ENCODE peak calls at places on chromosomes 6 and 20, in seven cellular contexts. M is sigmoid colon, U is pancreas, S is psoas muscle, F is cardiac muscle cell, A is right lobe of liver, G is body of pancreas. L is an unnamed sample. For H3K27me3, the result is how much of the 10 kb centered on the place peaks cover.

GRCh38 chr6:138194221-138194620 is 24.1 kb downstream of the PBOV1 start:
- DNase-seq in G (peak), S (no peak), A (no peak), M (no peak), F (no peak), U (peak), L (no peak)

GRCh38 chr6:157088841-157089240 is 234.5 kb downstream of the TMEM242 start:
- DNase-seq in M (no peak), G (no peak), S (no peak), F (no peak), U (no peak), A (no peak), L (no peak)

GRCh38 chr6:105364243-105364642 is 38.6 kb downstream of the PREP start:
- DNase-seq in A (no peak), G (no peak), S (no peak), M (no peak), U (no peak), F (no peak), L (peak)

GRCh38 chr6:116633685-116634084 is 17.4 kb downstream of the RSPH4A start:
- DNase-seq in U (no peak), S (no peak), G (peak), M (no peak), F (no peak), A (no peak), L (no peak)

GRCh38 chr6:142155895-142156757 is 9.1 kb downstream of the VTA1 start:
- DNase-seq in A (no peak), F (peak), M (no peak), U (no peak), S (no peak), G (no peak), L (no peak)

GRCh38 chr6:113697642-113698410 is 159.3 kb upstream of the MARCKS start:
- DNase-seq in U (no peak), M (no peak), S (no peak), F (no peak), A (no peak), G (no peak), L (no peak)

GRCh38 chr6:11243861-11244260 is 11.4 kb upstream of the NEDD9 start:
- DNase-seq in S (no peak), U (no peak), M (no peak), A (no peak), F (no peak), G (no peak), L (no peak)

GRCh38 chr6:160355001-160355400 is 6.8 kb downstream of the SLC22A3 start:
- DNase-seq in S (no peak), M (no peak), A (no peak), U (no peak), F (no peak), G (no peak), L (no peak)

GRCh38 chr6:166589334-166589731 is 2.9 kb upstream of the RAMACL start:
- DNase-seq in M (no peak), F (no peak), S (no peak), A (no peak), G (no peak), U (no peak), L (no peak)

GRCh38 chr6:31368461-31368860 is 11.5 kb upstream of the HLA-B start:
- DNase-seq in F (no peak), G (no peak), S (no peak), U (no peak), A (no peak), M (no peak), L (no peak)

GRCh38 chr6:157259443-157259842 is 63.9 kb downstream of the TMEM242 start:
- DNase-seq in A (no peak), F (no peak), M (peak), S (no peak), U (no peak), G (no peak), L (no peak)

GRCh38 chr6:127516676-127517273 is 2.4 kb downstream of the MTCL3 start:
- DNase-seq in U (no peak), M (no peak), G (peak), F (peak), A (no peak), S (no peak), L (no peak)

GRCh38 chr6:157652601-157653363 is 170.3 kb upstream of the SNX9 start:
- DNase-seq in F (no peak), U (peak), M (peak), S (no peak), A (no peak), G (peak), L (no peak)

GRCh38 chr20:62308102-62308822 is 5.5 kb downstream of the ADRM1 start:
- DNase-seq in A (no peak), S (no peak), U (no peak), M (no peak), F (no peak), G (no peak), L (peak)

GRCh38 chr6:15504581-15505350 is 158.1 kb downstream of the DTNBP1 start:
- DNase-seq in U (no peak), F (no peak), A (peak), S (peak), M (peak), G (peak), L (no peak)

GRCh38 chr6:53869964-53870363 is 75.2 kb downstream of the LRRC1 start:
- DNase-seq in G (no peak), F (no peak), M (no peak), U (no peak), S (no peak), A (no peak), L (no peak)

GRCh38 chr6:81105998-81106397 is 646.5 kb downstream of the TENT5A start:
- DNase-seq in S (no peak), G (no peak), M (no peak), F (no peak), A (no peak), U (no peak), L (no peak)

GRCh38 chr20:6746901-6747609 is 20.4 kb upstream of the BMP2 start:
- DNase-seq in A (no peak), G (no peak), F (no peak), U (no peak), M (no peak), S (no peak), L (no peak)

GRCh38 chr6:4413073-4413472 is 277.7 kb upstream of the ECI2 start:
- DNase-seq in F (no peak), U (no peak), A (no peak), S (no peak), G (no peak), M (no peak), L (no peak)

GRCh38 chr6:82017316-82017715 is 230.2 kb downstream of the IBTK start:
- DNase-seq in A (no peak), M (peak), F (peak), U (no peak), S (no peak), G (no peak), L (peak)

GRCh38 chr6:2885967-2886731 is 17.0 kb downstream of the SERPINB9 start:
- DNase-seq in G (no peak), F (no peak), A (no peak), S (no peak), U (no peak), M (no peak), L (no peak)

GRCh38 chr20:23587631-23588030 is 18.1 kb downstream of the CST9 start:
- DNase-seq in M (no peak), F (no peak), G (no peak), S (no peak), A (no peak), U (no peak), L (no peak)

GRCh38 chr6:137493218-137494038 is 766 bp downstream of the OLIG3 start:
- DNase-seq in M (no peak), G (peak), A (peak), U (peak), F (no peak), S (peak), L (no peak)

GRCh38 chr6:113719056-113719455 is 138.1 kb upstream of the MARCKS start:
- DNase-seq in F (no peak), G (no peak), U (no peak), M (no peak), A (no peak), S (no peak), L (no peak)

GRCh38 chr6:56534680-56535419 is 107.8 kb downstream of the DST start:
- DNase-seq in A (no peak), G (no peak), U (no peak), F (no peak), S (no peak), M (no peak), L (no peak)

GRCh38 chr6:116405663-116406329 is 35.0 kb downstream of the DSE start:
- DNase-seq in S (no peak), U (no peak), G (no peak), F (peak), A (no peak), M (no peak), L (no peak)

GRCh38 chr6:20033697-20034407 is 178.4 kb downstream of the MBOAT1 start:
- DNase-seq in A (no peak), M (no peak), U (no peak), S (no peak), F (no peak), G (no peak), L (no peak)

GRCh38 chr20:60058869-60059268 is 100.6 kb downstream of the CDH26 start:
- DNase-seq in A (no peak), M (peak), F (no peak), U (no peak), S (no peak), G (no peak), L (peak)

GRCh38 chr6:97978855-97979271 is 695.8 kb upstream of the MMS22L start:
- DNase-seq in U (no peak), M (no peak), G (no peak), F (no peak), S (no peak), A (no peak), L (peak)

GRCh38 chr20:23125625-23126191 is 39.6 kb upstream of the CD93 start:
- DNase-seq in F (no peak), A (peak), S (peak), M (peak), G (no peak), U (no peak), L (peak)

DNA sequence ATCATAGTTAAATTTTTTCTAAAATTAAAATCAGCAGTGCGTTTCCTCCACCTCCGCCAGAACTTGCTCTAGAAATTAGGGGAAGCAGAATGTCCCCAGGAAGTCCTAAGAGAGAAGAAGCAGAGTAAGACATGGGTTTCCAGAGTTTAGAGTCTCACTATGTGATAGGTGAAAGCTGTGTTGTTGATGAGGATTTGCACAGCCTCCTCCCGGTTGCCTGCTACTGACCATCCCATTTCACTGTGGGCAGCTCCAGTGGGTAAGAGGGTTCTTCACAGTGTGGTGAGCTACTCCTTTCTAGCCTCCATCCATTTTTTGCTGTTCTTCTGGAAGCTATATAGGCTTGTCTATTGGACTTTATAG is 13.3 kb downstream of the UST start:
- DNase-seq in U (no peak), M (no peak), A (no peak), G (no peak), S (no peak), F (no peak), L (no peak)
- H3K4me3 ChIP-seq in U (no peak), M (no peak), A (no peak), G (no peak), S (no peak), F (no peak), L (no peak)

DNA sequence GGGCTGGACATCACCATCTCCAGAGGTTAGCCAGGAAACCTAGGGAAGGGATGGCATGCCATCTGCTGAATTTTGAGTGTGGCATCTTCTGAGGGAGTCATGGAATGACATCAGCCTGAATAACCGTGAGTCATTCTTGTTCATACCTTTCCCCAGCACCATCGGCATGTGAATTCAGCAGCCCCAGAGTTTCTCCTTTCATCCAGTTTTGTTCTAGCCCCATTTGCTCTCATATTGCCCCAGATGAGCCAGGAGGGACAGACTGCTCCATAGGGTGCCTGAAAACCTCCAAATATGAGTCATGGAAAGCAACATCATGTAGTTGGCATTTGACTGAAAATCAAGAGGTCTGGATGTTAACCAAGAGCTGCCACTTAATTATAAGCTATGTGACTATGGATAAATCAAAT is 219.2 kb upstream of the SGK1 start:
- DNase-seq in M (no peak), U (no peak), F (no peak), A (no peak), S (no peak), G (no peak), L (peak)
- TF ChIP-seq CTCF in M (no peak), U (no peak), F (no peak), A (no peak), S (no peak), G (no peak), L (peak)

GRCh38 chr6:29976253-29976587 is 33.9 kb downstream of the HLA-A start:
- DNase-seq in U (no peak), G (no peak), A (no peak), M (no peak), S (no peak), F (no peak), L (no peak)
- H3K27me3 ChIP-seq in U (under half), G (under half), A (under half), M (under half), S (under half), F (under half), L (under half)

GRCh38 chr6:43627008-43627825 is 1.8 kb downstream of the GTPBP2 start:
- DNase-seq in S (peak), A (peak), M (peak), U (peak), F (peak), G (peak), L (peak)
- H3K4me3 ChIP-seq in S (peak), A (no peak), M (no peak), U (peak), F (no peak), G (no peak), L (peak)

DNA sequence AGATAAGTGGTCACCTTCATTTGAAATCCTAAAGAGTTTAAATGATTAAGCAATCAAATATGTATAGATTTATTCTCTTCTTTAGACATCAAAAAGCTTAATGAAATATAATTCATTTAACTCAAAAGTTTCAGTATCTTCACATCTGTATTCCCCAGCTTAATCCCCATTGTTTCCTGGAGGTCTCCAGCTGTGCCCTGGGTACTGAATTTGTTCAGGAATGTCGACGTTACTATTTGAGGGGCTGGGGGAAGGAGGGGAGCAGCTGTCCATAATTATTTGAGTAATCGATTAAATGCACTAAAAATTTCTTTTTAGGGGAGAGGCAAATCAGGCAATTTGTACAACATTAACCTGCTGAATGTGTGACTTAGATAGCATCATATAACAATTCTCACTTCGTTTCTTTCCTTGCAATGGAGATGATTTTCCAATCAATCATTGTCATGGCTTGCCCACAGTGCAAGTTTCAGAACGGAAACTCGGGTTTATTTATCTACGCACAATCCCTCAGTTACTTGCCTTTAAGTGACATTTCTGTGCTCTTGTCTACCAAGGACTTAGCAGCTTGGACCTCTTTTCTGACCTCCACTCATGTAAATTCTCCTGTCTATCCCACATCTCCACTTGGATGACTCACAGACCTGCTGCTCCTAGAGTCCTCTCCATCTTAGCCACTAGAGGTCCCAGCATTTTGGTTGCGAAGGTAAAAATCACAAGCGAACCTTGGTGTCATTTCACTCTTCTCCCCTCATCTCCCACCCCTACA is 3.9 kb downstream of the DOK5 start:
- DNase-seq in A (no peak), S (no peak), G (no peak), F (peak), U (no peak), M (no peak), L (no peak)
- TF ChIP-seq CTCF in A (peak), S (no peak), G (peak), F (peak), U (no peak), M (no peak), L (peak)

DNA sequence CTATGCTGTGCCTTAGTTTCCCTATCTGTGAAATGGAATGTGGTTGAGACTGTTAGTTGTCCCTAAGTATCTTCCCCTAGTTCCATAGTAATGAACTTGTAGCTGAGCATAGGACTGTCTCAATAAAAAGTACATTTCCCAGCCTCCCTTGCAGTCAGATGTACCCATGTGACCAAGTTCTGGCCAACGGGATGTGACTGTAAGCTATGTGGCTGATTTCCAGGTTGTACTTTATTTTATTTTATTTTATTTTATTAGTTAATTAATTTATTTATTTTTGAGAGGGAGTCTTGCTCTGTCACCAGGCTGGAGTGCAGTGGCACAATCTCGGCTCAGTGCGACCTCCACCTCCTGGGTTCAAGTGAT is 81.7 kb upstream of the PTPN1 start:
- DNase-seq in U (no peak), M (no peak), A (no peak), F (no peak), S (no peak), G (no peak), L (no peak)
- H3K27me3 ChIP-seq in U (under half), M (under half), A (under half), F (under half), S (under half), G (under half), L (under half)

GRCh38 chr20:3749689-3750639 is 17.5 kb downstream of the HSPA12B start:
- DNase-seq in A (no peak), F (peak), G (peak), U (peak), S (no peak), M (peak), L (no peak)
- H3K4me3 ChIP-seq in A (no peak), F (peak), G (no peak), U (peak), S (no peak), M (no peak), L (peak)

GRCh38 chr6:34583461-34583860 is 27.3 kb upstream of the SPDEF start:
- DNase-seq in F (no peak), M (no peak), A (no peak), G (no peak), U (no peak), S (no peak), L (no peak)
- TF ChIP-seq CTCF in F (peak), M (no peak), A (no peak), G (peak), U (no peak), S (no peak), L (no peak)

GRCh38 chr6:26358511-26358981 is 6.5 kb upstream of the BTN3A2 start:
- DNase-seq in U (no peak), S (no peak), F (no peak), A (no peak), M (no peak), G (no peak), L (no peak)

GRCh38 chr6:26352315-26352714 is 12.7 kb upstream of the BTN3A2 start:
- DNase-seq in S (no peak), A (no peak), F (no peak), G (no peak), U (no peak), M (no peak), L (no peak)

GRCh38 chr6:26351544-26351953 is 13.4 kb upstream of the BTN3A2 start:
- DNase-seq in S (no peak), F (no peak), M (no peak), A (no peak), U (no peak), G (no peak), L (peak)

GRCh38 chr6:26354162-26354561 is 10.8 kb upstream of the BTN3A2 start:
- DNase-seq in S (no peak), A (no peak), M (no peak), G (no peak), U (no peak), F (no peak), L (no peak)

DNA sequence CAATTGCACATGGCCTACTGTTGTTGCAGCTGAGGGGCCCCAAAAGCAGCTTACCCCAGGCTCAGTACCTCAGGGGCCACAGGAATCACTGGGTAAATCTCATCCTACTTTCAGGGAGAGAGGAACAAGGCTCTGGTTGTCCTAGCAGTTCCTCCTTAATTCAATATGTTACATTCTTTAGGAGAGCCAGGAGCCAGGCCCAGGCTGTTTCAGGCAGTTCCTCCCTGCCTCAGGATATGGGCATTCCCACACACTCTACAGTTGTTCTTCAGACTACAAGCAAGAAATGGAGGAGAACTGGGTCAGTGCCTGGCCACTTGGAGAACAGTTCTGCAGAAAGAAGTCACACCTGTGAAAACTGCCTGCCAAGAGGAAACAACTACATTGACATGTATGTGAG is 9.6 kb upstream of the BTN3A2 start:
- DNase-seq in G (no peak), M (no peak), A (no peak), S (no peak), F (no peak), U (no peak), L (no peak)
- H3K27me3 ChIP-seq in G (under half), M (under half), A (under half), S (under half), F (under half), U (under half), L (under half)

DNA sequence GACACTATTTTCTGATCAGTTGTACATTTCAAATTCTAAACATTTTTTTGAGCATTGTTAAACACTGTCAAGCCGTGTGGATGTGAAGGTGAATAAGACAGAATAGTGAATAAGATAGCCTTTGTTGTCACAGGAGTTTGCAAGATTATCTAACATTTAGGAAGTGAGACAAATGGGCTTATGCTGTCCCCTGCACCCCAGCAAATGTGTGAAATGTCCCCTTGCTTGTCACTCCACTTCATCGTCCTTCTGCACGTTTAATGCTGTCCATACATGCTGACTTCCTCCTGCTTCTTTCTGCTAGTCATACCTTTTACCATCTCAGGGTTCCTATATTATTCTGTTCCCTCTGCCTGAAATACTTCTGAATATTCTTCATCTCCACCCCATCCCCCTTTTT is 62.6 kb downstream of the CBFA2T2 start:
- DNase-seq in A (no peak), S (no peak), F (no peak), U (no peak), M (no peak), G (no peak), L (no peak)
- H3K4me3 ChIP-seq in A (no peak), S (no peak), F (no peak), U (no peak), M (no peak), G (no peak), L (no peak)

L was measured in RWPE2.